ENCODE peak calls at places on chromosome 15, in ten cellular contexts. One of them, this sample, is unnamed.

GRCh38 chr15:67067161-67067853 is 1.9 kb downstream of the SMAD3 start:
- DNase-seq in M059J: peak
- DNase-seq in stimulated activated CD4-positive, alpha-beta T cell treated with anti-CD3 and anti-CD28 coated beads, Interleukin-4, amount 100 ng/mL, for 4 hours: no peak
- DNase-seq in NB4: no peak
- DNase-seq in Right ventricle myocardium superior: no peak
- DNase-seq in activated gamma-delta T cell treated with Interleukin-2 at 50 U/mL for 16 hours: no peak
- DNase-seq in T-helper 2 cell: peak
- DNase-seq in KBM-7: no peak
- DNase-seq in foreskin melanocyte: no peak
- DNase-seq in SHP77: no peak
- DNase-seq in this sample: no peak

GRCh38 chr15:67884514-67885225 is 44.8 kb upstream of the RNU6-1 start:
- DNase-seq in foreskin melanocyte: peak
- DNase-seq in stimulated activated CD4-positive, alpha-beta T cell treated with anti-CD3 and anti-CD28 coated beads, Interleukin-4, amount 100 ng/mL, for 4 hours: peak
- DNase-seq in KBM-7: peak
- DNase-seq in NB4: peak
- DNase-seq in M059J: peak
- DNase-seq in activated gamma-delta T cell treated with Interleukin-2 at 50 U/mL for 16 hours: peak
- DNase-seq in Right ventricle myocardium superior: peak
- DNase-seq in T-helper 2 cell: peak
- DNase-seq in SHP77: peak
- DNase-seq in this sample: peak

GRCh38 chr15:27512281-27513001 is 541.5 kb downstream of the GABRG3 start:
- DNase-seq in M059J: no peak
- DNase-seq in activated gamma-delta T cell treated with Interleukin-2 at 50 U/mL for 16 hours: no peak
- DNase-seq in SHP77: no peak
- DNase-seq in Right ventricle myocardium superior: no peak
- DNase-seq in foreskin melanocyte: no peak
- DNase-seq in NB4: no peak
- DNase-seq in stimulated activated CD4-positive, alpha-beta T cell treated with anti-CD3 and anti-CD28 coated beads, Interleukin-4, amount 100 ng/mL, for 4 hours: no peak
- DNase-seq in KBM-7: no peak
- DNase-seq in T-helper 2 cell: no peak
- DNase-seq in this sample: no peak

GRCh38 chr15:84969257-84969656 is 12.4 kb upstream of the PDE8A start:
- DNase-seq in Right ventricle myocardium superior: no peak
- DNase-seq in NB4: no peak
- DNase-seq in M059J: no peak
- DNase-seq in activated gamma-delta T cell treated with Interleukin-2 at 50 U/mL for 16 hours: no peak
- DNase-seq in T-helper 2 cell: no peak
- DNase-seq in SHP77: no peak
- DNase-seq in stimulated activated CD4-positive, alpha-beta T cell treated with anti-CD3 and anti-CD28 coated beads, Interleukin-4, amount 100 ng/mL, for 4 hours: no peak
- DNase-seq in KBM-7: no peak
- DNase-seq in foreskin melanocyte: no peak
- DNase-seq in this sample: no peak

GRCh38 chr15:94119215-94119815 is 112.0 kb upstream of the MCTP2 start:
- DNase-seq in foreskin melanocyte: no peak
- DNase-seq in activated gamma-delta T cell treated with Interleukin-2 at 50 U/mL for 16 hours: no peak
- DNase-seq in SHP77: no peak
- DNase-seq in NB4: no peak
- DNase-seq in KBM-7: no peak
- DNase-seq in stimulated activated CD4-positive, alpha-beta T cell treated with anti-CD3 and anti-CD28 coated beads, Interleukin-4, amount 100 ng/mL, for 4 hours: no peak
- DNase-seq in Right ventricle myocardium superior: peak
- DNase-seq in M059J: no peak
- DNase-seq in T-helper 2 cell: no peak
- DNase-seq in this sample: no peak

GRCh38 chr15:34185666-34186065 is 24.2 kb downstream of the KATNBL1 start:
- DNase-seq in stimulated activated CD4-positive, alpha-beta T cell treated with anti-CD3 and anti-CD28 coated beads, Interleukin-4, amount 100 ng/mL, for 4 hours: no peak
- DNase-seq in Right ventricle myocardium superior: no peak
- DNase-seq in foreskin melanocyte: no peak
- DNase-seq in SHP77: no peak
- DNase-seq in M059J: no peak
- DNase-seq in KBM-7: no peak
- DNase-seq in activated gamma-delta T cell treated with Interleukin-2 at 50 U/mL for 16 hours: no peak
- DNase-seq in NB4: peak
- DNase-seq in T-helper 2 cell: no peak
- DNase-seq in this sample: no peak

GRCh38 chr15:52294881-52295420 is 653 bp downstream of the MYO5C start:
- DNase-seq in foreskin melanocyte: no peak
- DNase-seq in SHP77: no peak
- DNase-seq in stimulated activated CD4-positive, alpha-beta T cell treated with anti-CD3 and anti-CD28 coated beads, Interleukin-4, amount 100 ng/mL, for 4 hours: no peak
- DNase-seq in M059J: no peak
- DNase-seq in NB4: no peak
- DNase-seq in activated gamma-delta T cell treated with Interleukin-2 at 50 U/mL for 16 hours: no peak
- DNase-seq in Right ventricle myocardium superior: no peak
- DNase-seq in KBM-7: no peak
- DNase-seq in T-helper 2 cell: no peak
- DNase-seq in this sample: no peak

GRCh38 chr15:99477745-99478525 is 87.8 kb upstream of the MEF2A start:
- DNase-seq in foreskin melanocyte: no peak
- DNase-seq in SHP77: no peak
- DNase-seq in activated gamma-delta T cell treated with Interleukin-2 at 50 U/mL for 16 hours: no peak
- DNase-seq in T-helper 2 cell: no peak
- DNase-seq in Right ventricle myocardium superior: no peak
- DNase-seq in NB4: peak
- DNase-seq in stimulated activated CD4-positive, alpha-beta T cell treated with anti-CD3 and anti-CD28 coated beads, Interleukin-4, amount 100 ng/mL, for 4 hours: no peak
- DNase-seq in M059J: no peak
- DNase-seq in KBM-7: peak
- DNase-seq in this sample: no peak

GRCh38 chr15:80246425-80246894 is 5.6 kb downstream of the CTXND1 start:
- DNase-seq in T-helper 2 cell: no peak
- DNase-seq in foreskin melanocyte: peak
- DNase-seq in stimulated activated CD4-positive, alpha-beta T cell treated with anti-CD3 and anti-CD28 coated beads, Interleukin-4, amount 100 ng/mL, for 4 hours: no peak
- DNase-seq in SHP77: no peak
- DNase-seq in Right ventricle myocardium superior: no peak
- DNase-seq in NB4: no peak
- DNase-seq in M059J: peak
- DNase-seq in KBM-7: no peak
- DNase-seq in activated gamma-delta T cell treated with Interleukin-2 at 50 U/mL for 16 hours: no peak
- DNase-seq in this sample: no peak

GRCh38 chr15:80007532-80007931 is 36.5 kb upstream of the BCL2A1 start:
- DNase-seq in KBM-7: no peak
- DNase-seq in T-helper 2 cell: no peak
- DNase-seq in stimulated activated CD4-positive, alpha-beta T cell treated with anti-CD3 and anti-CD28 coated beads, Interleukin-4, amount 100 ng/mL, for 4 hours: no peak
- DNase-seq in SHP77: no peak
- DNase-seq in M059J: no peak
- DNase-seq in activated gamma-delta T cell treated with Interleukin-2 at 50 U/mL for 16 hours: no peak
- DNase-seq in Right ventricle myocardium superior: no peak
- DNase-seq in NB4: no peak
- DNase-seq in foreskin melanocyte: no peak
- DNase-seq in this sample: no peak

GRCh38 chr15:73386238-73386637 is 17.5 kb upstream of the HCN4 start:
- DNase-seq in M059J: no peak
- DNase-seq in NB4: no peak
- DNase-seq in Right ventricle myocardium superior: no peak
- DNase-seq in T-helper 2 cell: no peak
- DNase-seq in foreskin melanocyte: no peak
- DNase-seq in stimulated activated CD4-positive, alpha-beta T cell treated with anti-CD3 and anti-CD28 coated beads, Interleukin-4, amount 100 ng/mL, for 4 hours: no peak
- DNase-seq in SHP77: no peak
- DNase-seq in KBM-7: no peak
- DNase-seq in activated gamma-delta T cell treated with Interleukin-2 at 50 U/mL for 16 hours: no peak
- DNase-seq in this sample: no peak

GRCh38 chr15:68354923-68355322 is 77.0 kb downstream of the ITGA11 start:
- DNase-seq in stimulated activated CD4-positive, alpha-beta T cell treated with anti-CD3 and anti-CD28 coated beads, Interleukin-4, amount 100 ng/mL, for 4 hours: no peak
- DNase-seq in NB4: peak
- DNase-seq in M059J: peak
- DNase-seq in SHP77: no peak
- DNase-seq in Right ventricle myocardium superior: no peak
- DNase-seq in KBM-7: no peak
- DNase-seq in foreskin melanocyte: no peak
- DNase-seq in T-helper 2 cell: no peak
- DNase-seq in activated gamma-delta T cell treated with Interleukin-2 at 50 U/mL for 16 hours: no peak
- DNase-seq in this sample: no peak

GRCh38 chr15:33644319-33644718 is 324.0 kb upstream of the CHRM5 start:
- DNase-seq in KBM-7: no peak
- DNase-seq in Right ventricle myocardium superior: no peak
- DNase-seq in T-helper 2 cell: no peak
- DNase-seq in SHP77: no peak
- DNase-seq in foreskin melanocyte: no peak
- DNase-seq in activated gamma-delta T cell treated with Interleukin-2 at 50 U/mL for 16 hours: no peak
- DNase-seq in stimulated activated CD4-positive, alpha-beta T cell treated with anti-CD3 and anti-CD28 coated beads, Interleukin-4, amount 100 ng/mL, for 4 hours: no peak
- DNase-seq in M059J: no peak
- DNase-seq in NB4: no peak
- DNase-seq in this sample: no peak

GRCh38 chr15:58479941-58480340 is 48.1 kb downstream of the LIPC start:
- DNase-seq in foreskin melanocyte: no peak
- DNase-seq in M059J: no peak
- DNase-seq in activated gamma-delta T cell treated with Interleukin-2 at 50 U/mL for 16 hours: no peak
- DNase-seq in SHP77: no peak
- DNase-seq in NB4: no peak
- DNase-seq in KBM-7: no peak
- DNase-seq in T-helper 2 cell: no peak
- DNase-seq in Right ventricle myocardium superior: no peak
- DNase-seq in stimulated activated CD4-positive, alpha-beta T cell treated with anti-CD3 and anti-CD28 coated beads, Interleukin-4, amount 100 ng/mL, for 4 hours: no peak
- DNase-seq in this sample: no peak

GRCh38 chr15:84955089-84955848 is 26.4 kb upstream of the PDE8A start:
- DNase-seq in NB4: peak
- DNase-seq in foreskin melanocyte: peak
- DNase-seq in Right ventricle myocardium superior: peak
- DNase-seq in activated gamma-delta T cell treated with Interleukin-2 at 50 U/mL for 16 hours: peak
- DNase-seq in T-helper 2 cell: peak
- DNase-seq in KBM-7: peak
- DNase-seq in SHP77: peak
- DNase-seq in stimulated activated CD4-positive, alpha-beta T cell treated with anti-CD3 and anti-CD28 coated beads, Interleukin-4, amount 100 ng/mL, for 4 hours: peak
- DNase-seq in M059J: peak
- DNase-seq in this sample: peak

This sample was measured in Kasumi-1.